ENCODE peak calls at places on chromosomes 13 and 19, in four cellular contexts. One of them, this sample, is unnamed.

GRCh38 chr13:91298060-91298459 is 49.4 kb upstream of the MIR17HG start:
- DNase-seq in AG09309: no peak
- DNase-seq in AG10803: no peak
- DNase-seq in foreskin fibroblast: no peak
- DNase-seq in this sample: no peak

GRCh38 chr13:39329182-39329639 is 273.8 kb downstream of the LHFPL6 start:
- DNase-seq in AG09309: no peak
- DNase-seq in AG10803: no peak
- DNase-seq in foreskin fibroblast: no peak
- DNase-seq in this sample: no peak

GRCh38 chr19:14347999-14348889 is 33.0 kb upstream of the ADGRE5 start:
- DNase-seq in AG09309: no peak
- DNase-seq in AG10803: peak
- DNase-seq in foreskin fibroblast: peak
- DNase-seq in this sample: no peak

GRCh38 chr19:56538761-56539263 is at the start of gene ZFP28:
- DNase-seq in AG09309: no peak
- DNase-seq in AG10803: no peak
- DNase-seq in foreskin fibroblast: no peak
- DNase-seq in this sample: no peak

GRCh38 chr13:23986619-23987018 is 89.3 kb upstream of the C1QTNF9B start:
- DNase-seq in AG09309: peak
- DNase-seq in AG10803: peak
- DNase-seq in foreskin fibroblast: peak
- DNase-seq in this sample: peak

GRCh38 chr13:66748712-66749111 is 481.4 kb downstream of the PCDH9 start:
- DNase-seq in AG09309: no peak
- DNase-seq in AG10803: no peak
- DNase-seq in foreskin fibroblast: no peak
- DNase-seq in this sample: no peak

GRCh38 chr19:53015159-53015558 is 1.4 kb downstream of the ERVV-1 start:
- DNase-seq in AG09309: no peak
- DNase-seq in AG10803: no peak
- DNase-seq in foreskin fibroblast: no peak
- DNase-seq in this sample: no peak

GRCh38 chr19:51439021-51439465 is 19.2 kb downstream of the SIGLEC8 start:
- DNase-seq in AG09309: no peak
- DNase-seq in AG10803: peak
- DNase-seq in foreskin fibroblast: no peak
- DNase-seq in this sample: no peak

GRCh38 chr19:30059741-30060140 is 117.7 kb downstream of the URI1 start:
- DNase-seq in AG09309: no peak
- DNase-seq in AG10803: no peak
- DNase-seq in foreskin fibroblast: no peak
- DNase-seq in this sample: no peak

GRCh38 chr13:97122381-97122996 is 99.6 kb upstream of the MBNL2 start:
- DNase-seq in AG09309: no peak
- DNase-seq in AG10803: peak
- DNase-seq in foreskin fibroblast: peak
- DNase-seq in this sample: peak

GRCh38 chr13:69817333-69817732 is 290.3 kb upstream of the ATXN8OS start:
- DNase-seq in AG09309: no peak
- DNase-seq in AG10803: no peak
- DNase-seq in foreskin fibroblast: no peak
- DNase-seq in this sample: no peak

GRCh38 chr13:66805657-66806056 is 424.5 kb downstream of the PCDH9 start:
- DNase-seq in AG09309: no peak
- DNase-seq in AG10803: no peak
- DNase-seq in foreskin fibroblast: peak
- DNase-seq in this sample: peak

GRCh38 chr19:41734585-41734984 is 20.7 kb upstream of the CEACAM6 start:
- DNase-seq in AG09309: no peak
- DNase-seq in AG10803: no peak
- DNase-seq in foreskin fibroblast: no peak
- DNase-seq in this sample: no peak

GRCh38 chr13:52195052-52195837 is 35.8 kb upstream of the NEK3 start:
- DNase-seq in AG09309: no peak
- DNase-seq in AG10803: peak
- DNase-seq in foreskin fibroblast: peak
- DNase-seq in this sample: peak

GRCh38 chr19:51751655-51752054 is at the start of gene FPR1:
- DNase-seq in AG09309: no peak
- DNase-seq in AG10803: peak
- DNase-seq in foreskin fibroblast: no peak
- DNase-seq in this sample: no peak

GRCh38 chr19:18698321-18699167 is 15.1 kb downstream of the CRTC1 start:
- DNase-seq in AG09309: no peak
- DNase-seq in AG10803: no peak
- DNase-seq in foreskin fibroblast: no peak
- DNase-seq in this sample: no peak

GRCh38 chr19:45451181-45451849 is 16.5 kb upstream of the FOSB start:
- DNase-seq in AG09309: no peak
- DNase-seq in AG10803: peak
- DNase-seq in foreskin fibroblast: peak
- DNase-seq in this sample: no peak

GRCh38 chr13:108834193-108834592 is 204.8 kb downstream of the MYO16 start:
- DNase-seq in AG09309: no peak
- DNase-seq in AG10803: no peak
- DNase-seq in foreskin fibroblast: no peak
- DNase-seq in this sample: no peak

GRCh38 chr19:21143846-21144245 is 2.0 kb downstream of the ZNF431 start:
- DNase-seq in AG09309: no peak
- DNase-seq in AG10803: peak
- DNase-seq in foreskin fibroblast: no peak
- DNase-seq in this sample: no peak

GRCh38 chr13:99980201-99981114 is 1.1 kb upstream of the ZIC2 start:
- DNase-seq in AG09309: no peak
- DNase-seq in AG10803: peak
- DNase-seq in foreskin fibroblast: peak
- DNase-seq in this sample: peak

GRCh38 chr13:99977912-99978780 is 3.4 kb upstream of the ZIC2 start:
- DNase-seq in AG09309: no peak
- DNase-seq in AG10803: no peak
- DNase-seq in foreskin fibroblast: no peak
- DNase-seq in this sample: no peak

GRCh38 chr13:99979453-99980200 is 2.0 kb upstream of the ZIC2 start:
- DNase-seq in AG09309: no peak
- DNase-seq in AG10803: no peak
- DNase-seq in foreskin fibroblast: no peak
- DNase-seq in this sample: no peak

GRCh38 chr13:99977334-99977911 is 4.2 kb upstream of the ZIC2 start:
- DNase-seq in AG09309: no peak
- DNase-seq in AG10803: no peak
- DNase-seq in foreskin fibroblast: no peak
- DNase-seq in this sample: no peak

GRCh38 chr13:99978781-99979452 is 2.7 kb upstream of the ZIC2 start:
- DNase-seq in AG09309: no peak
- DNase-seq in AG10803: no peak
- DNase-seq in foreskin fibroblast: no peak
- DNase-seq in this sample: no peak
- H3K4me3 ChIP-seq in AG09309: peak
- H3K4me3 ChIP-seq in AG10803: no peak
- H3K4me3 ChIP-seq in foreskin fibroblast: no peak
- H3K4me3 ChIP-seq in this sample: no peak

DNA sequence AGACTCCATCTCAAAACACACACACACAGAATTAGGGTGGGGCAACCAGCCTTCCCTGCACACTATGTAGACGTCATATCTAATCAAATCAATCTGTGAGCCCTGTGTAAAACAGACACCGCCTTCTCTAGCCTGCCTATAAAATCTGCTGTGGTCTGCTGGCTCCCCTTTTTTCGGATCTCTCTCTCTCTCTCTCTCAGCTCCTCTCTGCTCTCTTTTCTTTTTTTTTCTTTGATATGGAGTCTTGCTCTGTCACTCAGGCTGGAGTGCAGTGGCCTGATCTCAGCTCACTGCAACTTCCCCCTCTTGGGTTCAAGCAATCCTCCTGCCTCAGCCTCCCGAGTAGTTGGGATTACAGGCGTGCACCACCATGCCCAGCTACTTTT is 11.8 kb upstream of the CD70 start:
- DNase-seq in AG09309: peak
- DNase-seq in AG10803: peak
- DNase-seq in foreskin fibroblast: no peak
- DNase-seq in this sample: no peak
- H3K4me3 ChIP-seq in AG09309: no peak
- H3K4me3 ChIP-seq in AG10803: no peak
- H3K4me3 ChIP-seq in foreskin fibroblast: no peak
- H3K4me3 ChIP-seq in this sample: no peak

DNA sequence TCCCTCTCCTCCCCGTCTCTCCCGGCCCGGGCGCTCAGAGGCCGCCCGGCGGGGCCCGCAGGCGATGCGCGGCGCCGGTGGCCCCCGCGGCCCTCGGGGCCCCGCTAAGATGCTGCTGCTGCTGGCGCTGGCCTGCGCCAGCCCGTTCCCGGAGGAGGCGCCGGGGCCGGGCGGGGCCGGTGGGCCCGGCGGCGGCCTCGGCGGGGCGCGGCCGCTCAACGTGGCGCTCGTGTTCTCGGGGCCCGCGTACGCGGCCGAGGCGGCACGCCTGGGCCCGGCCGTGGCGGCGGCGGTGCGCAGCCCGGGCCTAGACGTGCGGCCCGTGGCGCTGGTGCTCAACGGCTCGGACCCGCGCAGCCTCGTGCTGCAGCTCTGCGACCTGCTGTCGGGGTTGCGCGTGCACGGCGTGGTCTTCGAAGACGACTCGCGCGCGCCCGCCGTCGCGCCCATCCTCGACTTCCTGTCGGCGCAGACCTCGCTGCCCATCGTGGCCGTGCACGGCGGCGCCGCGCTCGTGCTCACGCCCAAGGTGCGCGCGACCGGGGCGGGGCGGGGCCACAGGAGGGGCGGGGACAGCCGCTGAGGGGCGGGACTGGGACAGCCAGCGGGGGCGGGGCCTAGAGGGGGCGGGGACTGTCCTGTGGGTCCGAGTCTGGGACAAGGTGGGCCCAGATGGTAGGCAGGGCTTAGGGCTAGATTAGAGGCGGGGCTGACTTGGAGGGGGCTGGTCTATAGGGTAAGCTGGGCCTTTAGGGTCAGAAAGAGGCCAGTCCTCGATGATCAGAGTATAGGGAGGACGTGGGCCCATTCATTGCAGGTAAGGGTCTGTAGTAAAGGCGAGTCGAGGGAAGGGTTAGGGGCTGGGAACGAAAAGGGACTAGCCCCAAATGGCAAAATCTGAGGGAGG is 5.1 kb downstream of the GRIN2D start:
- DNase-seq in AG09309: no peak
- DNase-seq in AG10803: peak
- DNase-seq in foreskin fibroblast: peak
- DNase-seq in this sample: peak
- H3K4me3 ChIP-seq in AG09309: peak
- H3K4me3 ChIP-seq in AG10803: peak
- H3K4me3 ChIP-seq in foreskin fibroblast: peak
- H3K4me3 ChIP-seq in this sample: peak

GRCh38 chr19:2291185-2291751 is 9.3 kb upstream of the PEAK3 start:
- DNase-seq in AG09309: no peak
- DNase-seq in AG10803: no peak
- DNase-seq in foreskin fibroblast: no peak
- DNase-seq in this sample: no peak

GRCh38 chr19:2288010-2288742 is 6.2 kb upstream of the PEAK3 start:
- DNase-seq in AG09309: no peak
- DNase-seq in AG10803: no peak
- DNase-seq in foreskin fibroblast: no peak
- DNase-seq in this sample: no peak

GRCh38 chr19:2290441-2291184 is 8.6 kb upstream of the PEAK3 start:
- DNase-seq in AG09309: no peak
- DNase-seq in AG10803: no peak
- DNase-seq in foreskin fibroblast: no peak
- DNase-seq in this sample: no peak

GRCh38 chr19:2288743-2289713 is 7.1 kb upstream of the PEAK3 start:
- DNase-seq in AG09309: no peak
- DNase-seq in AG10803: no peak
- DNase-seq in foreskin fibroblast: no peak
- DNase-seq in this sample: no peak

GRCh38 chr19:2289714-2290435 is 7.9 kb upstream of the PEAK3 start:
- DNase-seq in AG09309: no peak
- DNase-seq in AG10803: no peak
- DNase-seq in foreskin fibroblast: no peak
- DNase-seq in this sample: no peak
- H3K4me3 ChIP-seq in AG09309: peak
- H3K4me3 ChIP-seq in AG10803: peak
- H3K4me3 ChIP-seq in foreskin fibroblast: no peak
- H3K4me3 ChIP-seq in this sample: peak

GRCh38 chr19:1238373-1239303 is 833 bp upstream of the CBARP start:
- DNase-seq in AG09309: no peak
- DNase-seq in AG10803: no peak
- DNase-seq in foreskin fibroblast: no peak
- DNase-seq in this sample: no peak
- H3K4me3 ChIP-seq in AG09309: peak
- H3K4me3 ChIP-seq in AG10803: peak
- H3K4me3 ChIP-seq in foreskin fibroblast: peak
- H3K4me3 ChIP-seq in this sample: peak

GRCh38 chr19:58513213-58513693 is 1.5 kb upstream of the SLC27A5 start:
- DNase-seq in AG09309: no peak
- DNase-seq in AG10803: no peak
- DNase-seq in foreskin fibroblast: no peak
- DNase-seq in this sample: no peak
- H3K4me3 ChIP-seq in AG09309: no peak
- H3K4me3 ChIP-seq in AG10803: no peak
- H3K4me3 ChIP-seq in foreskin fibroblast: no peak
- H3K4me3 ChIP-seq in this sample: no peak